ENCODE peak calls at places on chromosomes 3 and 15, in seven cellular contexts. M, I, F, C, D, X and U are unnamed samples.

GRCh38 chr3:126102530-126102951 is 18.6 kb upstream of the SLC41A3 start:
- DNase-seq in D (no peak), F (no peak), C (no peak), M (no peak), X (no peak), I (no peak), U (no peak)

GRCh38 chr15:73287019-73287418 is 81.7 kb downstream of the HCN4 start:
- DNase-seq in C (no peak), X (no peak), I (no peak), M (no peak), D (no peak), F (peak; percentile 12), U (no peak)

GRCh38 chr15:47924381-47924780 is 196.4 kb upstream of the SLC24A5 start:
- DNase-seq in F (no peak), D (no peak), I (no peak), C (no peak), M (no peak), X (no peak), U (no peak)

GRCh38 chr15:77329202-77329601 is 90.7 kb downstream of the PEAK1 start:
- DNase-seq in C (no peak), I (no peak), X (no peak), D (no peak), F (no peak), M (no peak), U (no peak)

GRCh38 chr3:17974206-17974841 is 231.9 kb upstream of the TBC1D5 start:
- DNase-seq in F (no peak), M (no peak), I (no peak), C (no peak), D (no peak), X (no peak), U (no peak)

GRCh38 chr15:41932101-41932500 is 38.2 kb upstream of the SPTBN5 start:
- DNase-seq in X (no peak), D (no peak), C (no peak), F (no peak), M (no peak), I (no peak), U (no peak)

GRCh38 chr15:65258863-65259262 is 27.8 kb downstream of the PARP16 start:
- DNase-seq in F (no peak), X (no peak), M (no peak), C (no peak), D (no peak), I (no peak), U (no peak)

GRCh38 chr3:51622402-51622801 is 48.6 kb upstream of the TEX264 start:
- DNase-seq in D (no peak), I (no peak), C (no peak), F (no peak), X (no peak), M (no peak), U (no peak)

GRCh38 chr3:110579841-110580550 is 491.6 kb upstream of the NECTIN3 start:
- DNase-seq in M (no peak), I (peak; percentile 43), D (no peak), C (no peak), X (no peak), F (peak; percentile 73), U (no peak)

GRCh38 chr3:29335438-29335837 is 54.6 kb downstream of the RBMS3 start:
- DNase-seq in I (peak; percentile 97), F (peak; percentile 99), M (peak; percentile 72), X (peak; percentile 95), C (no peak), D (peak; percentile 76), U (no peak)

GRCh38 chr3:178454714-178455113 is 81.5 kb upstream of the KCNMB2 start:
- DNase-seq in M (peak; percentile 82), D (no peak), X (no peak), F (peak; percentile 43), C (no peak), I (peak; percentile 80), U (no peak)

GRCh38 chr15:78640840-78641733 is at the start of gene CHRNB4:
- DNase-seq in C (peak; percentile 34), D (no peak), F (peak; percentile 5), I (no peak), X (no peak), M (no peak), U (peak; percentile 46)